ENCODE peak calls at places on chromosomes 4 and X, in six cellular contexts. X, U, D, O, W and J are unnamed samples.

GRCh38 chr4:100417565-100417964 is 100.3 kb downstream of the EMCN start:
- DNase-seq in D (no peak), W (no peak), O (no peak), X (no peak), U (peak; percentile 68), J (no peak)

GRCh38 chrX:63434665-63435064 is 83.5 kb upstream of the SPIN4 start:
- DNase-seq in W (peak; percentile 48), D (peak; percentile 61), X (no peak), O (no peak), U (no peak), J (no peak)

GRCh38 chr4:111991797-111992196 is 153.5 kb upstream of the FAM241A start:
- DNase-seq in U (peak; percentile 30), W (no peak), D (no peak), X (no peak), O (no peak), J (no peak)

GRCh38 chr4:118957683-118958082 is 69.0 kb downstream of the SYNPO2 start:
- DNase-seq in W (no peak), O (no peak), D (no peak), U (peak; percentile 42), X (peak; percentile 48), J (no peak)

GRCh38 chrX:19912-20571 is 261.1 kb upstream of the PLCXD1 start:
- DNase-seq in O (no peak), W (peak; percentile 33), X (no peak), D (no peak), U (no peak), J (no peak)

GRCh38 chr4:56320293-56320692 is 67.0 kb downstream of the AASDH start:
- DNase-seq in W (no peak), D (no peak), O (no peak), X (no peak), U (peak; percentile 36), J (no peak)

GRCh38 chr4:133148690-133149363 is at the start of gene PCDH10:
- DNase-seq in O (peak; percentile 84), W (peak; percentile 96), U (peak; percentile 97), X (peak; percentile 91), D (peak; percentile 73), J (peak; percentile 77)

GRCh38 chr4:45100936-45101818 is 374.8 kb upstream of the GNPDA2 start:
- DNase-seq in O (no peak), U (no peak), X (no peak), D (no peak), W (no peak), J (no peak)

GRCh38 chr4:179415842-179416223 is 1973.6 kb upstream of the AGA start:
- DNase-seq in O (no peak), D (no peak), X (no peak), W (peak; percentile 56), U (no peak), J (no peak)

GRCh38 chr4:119832731-119833233 is 204.2 kb upstream of the PDE5A start:
- DNase-seq in O (no peak), W (no peak), U (no peak), D (no peak), X (no peak), J (no peak)

GRCh38 chr4:114264877-114265291 is 285.4 kb upstream of the ARSJ start:
- DNase-seq in O (no peak), U (no peak), X (no peak), D (no peak), W (no peak), J (no peak)

GRCh38 chr4:110982486-110982885 is 359.6 kb upstream of the PITX2 start:
- DNase-seq in U (no peak), D (no peak), O (no peak), W (no peak), X (no peak), J (no peak)

GRCh38 chr4:37197899-37198298 is 46.6 kb upstream of the NWD2 start:
- DNase-seq in W (no peak), X (no peak), U (no peak), O (no peak), D (peak; percentile 27), J (no peak)

GRCh38 chrX:55135171-55135570 is 46.4 kb downstream of the PAGE2 start:
- DNase-seq in O (no peak), W (peak; percentile 20), X (peak; percentile 16), D (peak; percentile 50), U (peak; percentile 69), J (no peak)

GRCh38 chr4:16217300-16218051 is 8.8 kb downstream of the TAPT1 start:
- DNase-seq in D (no peak), W (no peak), O (no peak), X (no peak), U (no peak), J (no peak)
- H3K4me1 ChIP-seq in D (no peaks in the 10 kb centered on the region), W (peaks cover 4% of the 10 kb centered on the region), O (peaks cover 71% of the 10 kb centered on the region), X (peaks cover 6% of the 10 kb centered on the region), U (no peaks in the 10 kb centered on the region), J (peaks cover 13% of the 10 kb centered on the region)

GRCh38 chr4:104615926-104616325 is 121.2 kb upstream of the CXXC4 start:
- DNase-seq in U (no peak), X (no peak), O (no peak), W (no peak), D (no peak), J (no peak)
- H3K4me1 ChIP-seq in U (peaks cover 17% of the 10 kb centered on the region), X (no peaks in the 10 kb centered on the region), O (peaks cover 21% of the 10 kb centered on the region), W (peaks cover 17% of the 10 kb centered on the region), D (no peaks in the 10 kb centered on the region), J (no peaks in the 10 kb centered on the region)

GRCh38 chr4:86935833-86936721 is 1.3 kb downstream of the AFF1 start:
- DNase-seq in O (peak; percentile 42), W (peak; percentile 91), U (peak; percentile 75), D (peak; percentile 91), X (peak; percentile 76), J (no peak)

GRCh38 chr4:86940176-86940575 is 5.4 kb downstream of the AFF1 start:
- DNase-seq in U (no peak), W (no peak), D (no peak), X (no peak), O (no peak), J (no peak)

GRCh38 chr4:86939737-86940141 is 4.9 kb downstream of the AFF1 start:
- DNase-seq in O (no peak), U (no peak), D (no peak), X (no peak), W (no peak), J (no peak)

GRCh38 chr4:86940920-86941460 is 6.2 kb downstream of the AFF1 start:
- DNase-seq in D (no peak), W (no peak), U (no peak), X (no peak), O (no peak), J (no peak)

GRCh38 chr4:86939123-86939522 is 4.3 kb downstream of the AFF1 start:
- DNase-seq in O (no peak), D (no peak), W (no peak), X (no peak), U (no peak), J (no peak)
- H3K4me1 ChIP-seq in O (peaks cover 68% of the 10 kb centered on the region), D (peaks cover 10% of the 10 kb centered on the region), W (peaks cover 39% of the 10 kb centered on the region), X (no peaks in the 10 kb centered on the region), U (peaks cover 12% of the 10 kb centered on the region), J (peaks cover 56% of the 10 kb centered on the region)

DNA sequence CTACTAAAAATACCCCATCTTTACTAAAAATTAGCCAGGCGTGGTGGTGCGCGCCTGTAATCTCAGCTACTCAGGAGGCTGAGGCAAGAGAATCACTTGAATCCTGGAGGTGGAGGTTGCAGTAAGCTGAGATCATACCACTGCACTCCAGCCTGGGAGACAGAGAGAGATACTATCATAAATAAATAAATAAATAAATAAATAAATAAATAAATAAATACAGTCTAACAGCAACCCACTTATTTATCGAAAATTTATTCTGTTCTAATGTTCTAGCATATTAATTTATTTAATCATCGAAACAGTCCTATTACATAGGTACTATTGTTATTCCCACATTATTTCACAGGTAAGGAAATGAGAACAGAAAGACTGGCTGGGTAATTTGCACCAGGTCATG is 18.2 kb upstream of the TXK start:
- DNase-seq in X (no peak), W (no peak), D (no peak), U (no peak), O (no peak), J (no peak)
- H3K4me1 ChIP-seq in X (no peaks in the 10 kb centered on the region), W (no peaks in the 10 kb centered on the region), D (no peaks in the 10 kb centered on the region), U (peaks cover 5% of the 10 kb centered on the region), O (peaks cover 7% of the 10 kb centered on the region), J (no peaks in the 10 kb centered on the region)

DNA sequence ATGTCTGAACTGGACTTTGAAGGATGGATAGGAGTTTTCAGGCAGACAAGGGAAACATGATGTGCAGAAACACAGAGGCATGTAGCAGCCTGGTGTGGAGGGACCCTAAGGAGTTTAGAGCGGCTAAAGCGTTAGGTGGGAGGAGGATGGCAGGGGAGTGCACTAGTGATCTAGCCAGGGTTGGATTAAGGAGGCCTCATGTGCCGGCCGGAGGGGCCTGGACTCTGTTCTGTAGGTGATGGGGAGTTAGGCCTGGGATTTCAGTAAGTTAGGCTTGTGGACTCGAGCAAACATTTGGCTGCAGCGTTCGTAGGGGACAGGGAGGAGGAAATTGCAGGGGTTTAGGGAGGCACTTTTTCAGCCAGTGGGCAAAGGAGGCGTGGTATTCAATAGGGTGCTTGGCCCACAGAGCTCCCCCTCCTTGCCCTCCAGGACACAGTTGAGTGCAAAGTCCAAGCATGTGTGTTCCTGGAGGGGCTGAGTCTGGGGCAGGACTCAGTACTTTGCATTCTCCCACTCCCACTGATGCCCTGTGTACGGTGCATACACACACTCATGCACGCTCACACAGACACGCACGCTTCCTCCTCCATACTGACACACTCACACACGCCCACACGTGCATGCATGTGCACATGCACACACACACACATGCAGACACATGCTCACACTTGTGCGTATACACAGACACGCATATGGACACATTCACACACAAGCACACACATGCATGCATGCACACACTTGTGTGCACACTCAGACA is 18.6 kb downstream of the PSAPL1 start:
- DNase-seq in D (no peak), U (no peak), X (peak; percentile 8), W (no peak), O (peak; percentile 2), J (no peak)
- H3K4me1 ChIP-seq in D (no peaks in the 10 kb centered on the region), U (peaks cover 10% of the 10 kb centered on the region), X (no peaks in the 10 kb centered on the region), W (peaks cover 14% of the 10 kb centered on the region), O (no peaks in the 10 kb centered on the region), J (no peaks in the 10 kb centered on the region)